ENCODE peak calls at places on chromosomes 7 and 10, in four cellular contexts. One of them, this sample, is unnamed.

GRCh38 chr10:4194231-4194630 is 409.2 kb upstream of the KLF6 start:
- DNase-seq in K562: no peak
- DNase-seq in IMR-90: peak
- DNase-seq in GM12878: no peak
- DNase-seq in this sample: no peak

GRCh38 chr7:75928600-75928939 is 13.6 kb downstream of the POR start:
- DNase-seq in K562: no peak
- DNase-seq in IMR-90: no peak
- DNase-seq in GM12878: peak
- DNase-seq in this sample: no peak

GRCh38 chr7:2632717-2633537 is 1.1 kb downstream of the TTYH3 start:
- DNase-seq in K562: no peak
- DNase-seq in IMR-90: peak
- DNase-seq in GM12878: no peak
- DNase-seq in this sample: peak

GRCh38 chr7:135300913-135301765 is 67.5 kb downstream of the STRA8 start:
- DNase-seq in K562: no peak
- DNase-seq in GM12878: no peak
- DNase-seq in IMR-90: peak
- DNase-seq in this sample: no peak

GRCh38 chr10:112985701-112986510 is 35.9 kb downstream of the TCF7L2 start:
- DNase-seq in IMR-90: peak
- DNase-seq in K562: no peak
- DNase-seq in GM12878: peak
- DNase-seq in this sample: no peak

GRCh38 chr10:70139997-70140250 is 6.6 kb downstream of the TYSND1 start:
- DNase-seq in GM12878: no peak
- DNase-seq in IMR-90: no peak
- DNase-seq in K562: no peak
- DNase-seq in this sample: no peak

GRCh38 chr7:101916041-101916800 is 98.8 kb downstream of the CUX1 start:
- DNase-seq in IMR-90: no peak
- DNase-seq in GM12878: no peak
- DNase-seq in K562: no peak
- DNase-seq in this sample: no peak

GRCh38 chr7:156612930-156613329 is 27.6 kb upstream of the RNF32 start:
- DNase-seq in K562: no peak
- DNase-seq in GM12878: peak
- DNase-seq in IMR-90: no peak
- DNase-seq in this sample: no peak

GRCh38 chr10:14102056-14102455 is 228.7 kb downstream of the FRMD4A start:
- DNase-seq in GM12878: no peak
- DNase-seq in IMR-90: peak
- DNase-seq in K562: no peak
- DNase-seq in this sample: no peak

GRCh38 chr10:2898509-2898860 is 168.9 kb upstream of the PFKP start:
- DNase-seq in K562: no peak
- DNase-seq in GM12878: no peak
- DNase-seq in IMR-90: no peak
- DNase-seq in this sample: peak

GRCh38 chr7:45384499-45384898 is 189.7 kb upstream of the ADCY1 start:
- DNase-seq in GM12878: no peak
- DNase-seq in IMR-90: peak
- DNase-seq in K562: no peak
- DNase-seq in this sample: no peak

GRCh38 chr10:102432162-102432950 is at the start of gene CUEDC2:
- DNase-seq in IMR-90: peak
- DNase-seq in K562: peak
- DNase-seq in GM12878: peak
- DNase-seq in this sample: peak

GRCh38 chr10:104337985-104338735 is at the start of gene ITPRIP:
- DNase-seq in GM12878: no peak
- DNase-seq in K562: peak
- DNase-seq in IMR-90: peak
- DNase-seq in this sample: peak

GRCh38 chr10:50946991-50947781 is 61.8 kb upstream of the A1CF start:
- DNase-seq in IMR-90: peak
- DNase-seq in K562: no peak
- DNase-seq in GM12878: no peak
- DNase-seq in this sample: no peak

GRCh38 chr7:115933463-115933862 is 97.1 kb downstream of the TFEC start:
- DNase-seq in IMR-90: no peak
- DNase-seq in GM12878: no peak
- DNase-seq in K562: no peak
- DNase-seq in this sample: no peak

GRCh38 chr7:48424731-48425130 is 253.5 kb downstream of the ABCA13 start:
- DNase-seq in IMR-90: peak
- DNase-seq in GM12878: no peak
- DNase-seq in K562: no peak
- DNase-seq in this sample: no peak

GRCh38 chr7:158694650-158695049 is 10.0 kb downstream of the NCAPG2 start:
- DNase-seq in GM12878: no peak
- DNase-seq in K562: no peak
- DNase-seq in IMR-90: no peak
- DNase-seq in this sample: no peak

GRCh38 chr7:10128748-10129147 is 844.9 kb upstream of the PHF14 start:
- DNase-seq in GM12878: no peak
- DNase-seq in IMR-90: no peak
- DNase-seq in K562: no peak
- DNase-seq in this sample: no peak

GRCh38 chr10:86523348-86523747 is 1.8 kb upstream of the WAPL start:
- DNase-seq in IMR-90: peak
- DNase-seq in GM12878: no peak
- DNase-seq in K562: peak
- DNase-seq in this sample: no peak

GRCh38 chr10:34723746-34724145 is 91.3 kb downstream of the PARD3 start:
- DNase-seq in GM12878: no peak
- DNase-seq in K562: no peak
- DNase-seq in IMR-90: peak
- DNase-seq in this sample: peak

GRCh38 chr10:121753726-121754476 is 155.7 kb upstream of the FGFR2 start:
- DNase-seq in K562: peak
- DNase-seq in GM12878: peak
- DNase-seq in IMR-90: peak
- DNase-seq in this sample: peak

GRCh38 chr7:149686001-149686400 is 87.4 kb downstream of the ZNF467 start:
- DNase-seq in K562: no peak
- DNase-seq in GM12878: no peak
- DNase-seq in IMR-90: peak
- DNase-seq in this sample: no peak

GRCh38 chr7:43391518-43391917 is 191.4 kb upstream of the STK17A start:
- DNase-seq in IMR-90: no peak
- DNase-seq in K562: no peak
- DNase-seq in GM12878: no peak
- DNase-seq in this sample: no peak

GRCh38 chr10:55793024-55793423 is 568.0 kb downstream of the ZWINT start:
- DNase-seq in IMR-90: no peak
- DNase-seq in K562: no peak
- DNase-seq in GM12878: no peak
- DNase-seq in this sample: no peak

GRCh38 chr10:120741415-120741814 is 109.7 kb upstream of the WDR11 start:
- DNase-seq in GM12878: no peak
- DNase-seq in K562: no peak
- DNase-seq in IMR-90: no peak
- DNase-seq in this sample: no peak

GRCh38 chr7:92177362-92177761 is 1.6 kb downstream of the LRRD1 start:
- DNase-seq in K562: no peak
- DNase-seq in GM12878: no peak
- DNase-seq in IMR-90: peak
- DNase-seq in this sample: peak

GRCh38 chr7:157667731-157668130 is 330.9 kb downstream of the DNAJB6 start:
- DNase-seq in IMR-90: no peak
- DNase-seq in K562: no peak
- DNase-seq in GM12878: no peak
- DNase-seq in this sample: no peak

GRCh38 chr10:1440897-1441296 is 296.4 kb downstream of the ADARB2 start:
- DNase-seq in IMR-90: no peak
- DNase-seq in GM12878: no peak
- DNase-seq in K562: no peak
- DNase-seq in this sample: no peak

GRCh38 chr10:14196113-14196512 is 134.6 kb downstream of the FRMD4A start:
- DNase-seq in GM12878: no peak
- DNase-seq in K562: no peak
- DNase-seq in IMR-90: no peak
- DNase-seq in this sample: no peak

GRCh38 chr10:73650537-73651331 is 5.1 kb downstream of the SYNPO2L start:
- DNase-seq in IMR-90: peak
- DNase-seq in K562: no peak
- DNase-seq in GM12878: peak
- DNase-seq in this sample: no peak

GRCh38 chr10:95814011-95814727 is 58.2 kb downstream of the ENTPD1 start:
- DNase-seq in K562: no peak
- DNase-seq in GM12878: no peak
- DNase-seq in IMR-90: peak
- DNase-seq in this sample: peak

GRCh38 chr10:131811239-131812011 is 89.4 kb upstream of the PPP2R2D start:
- DNase-seq in IMR-90: no peak
- DNase-seq in GM12878: no peak
- DNase-seq in K562: no peak
- DNase-seq in this sample: no peak

GRCh38 chr10:131810805-131811137 is 90.0 kb upstream of the PPP2R2D start:
- DNase-seq in IMR-90: no peak
- DNase-seq in GM12878: no peak
- DNase-seq in K562: no peak
- DNase-seq in this sample: no peak

GRCh38 chr10:131814567-131815290 is 86.1 kb upstream of the PPP2R2D start:
- DNase-seq in IMR-90: no peak
- DNase-seq in GM12878: no peak
- DNase-seq in K562: no peak
- DNase-seq in this sample: no peak

GRCh38 chr10:131812012-131812403 is 88.8 kb upstream of the PPP2R2D start:
- DNase-seq in GM12878: no peak
- DNase-seq in IMR-90: no peak
- DNase-seq in K562: no peak
- DNase-seq in this sample: no peak

GRCh38 chr10:131812736-131813604 is 87.8 kb upstream of the PPP2R2D start:
- DNase-seq in K562: no peak
- DNase-seq in IMR-90: no peak
- DNase-seq in GM12878: no peak
- DNase-seq in this sample: no peak
- TF ChIP-seq FOS in K562: no peak
- TF ChIP-seq FOS in IMR-90: no peak
- TF ChIP-seq FOS in GM12878: no peak
- TF ChIP-seq FOS in this sample: no peak

GRCh38 chr10:75109459-75109778 is 2.0 kb upstream of the SAMD8 start:
- DNase-seq in K562: no peak
- DNase-seq in GM12878: no peak
- DNase-seq in IMR-90: no peak
- DNase-seq in this sample: no peak

GRCh38 chr10:75108684-75109458 is 2.6 kb upstream of the SAMD8 start:
- DNase-seq in GM12878: no peak
- DNase-seq in K562: peak
- DNase-seq in IMR-90: no peak
- DNase-seq in this sample: no peak

GRCh38 chr10:75106242-75106641 is 5.2 kb upstream of the SAMD8 start:
- DNase-seq in GM12878: no peak
- DNase-seq in K562: no peak
- DNase-seq in IMR-90: no peak
- DNase-seq in this sample: no peak

GRCh38 chr10:75110006-75110632 is 1.3 kb upstream of the SAMD8 start:
- DNase-seq in K562: no peak
- DNase-seq in GM12878: no peak
- DNase-seq in IMR-90: no peak
- DNase-seq in this sample: no peak

DNA sequence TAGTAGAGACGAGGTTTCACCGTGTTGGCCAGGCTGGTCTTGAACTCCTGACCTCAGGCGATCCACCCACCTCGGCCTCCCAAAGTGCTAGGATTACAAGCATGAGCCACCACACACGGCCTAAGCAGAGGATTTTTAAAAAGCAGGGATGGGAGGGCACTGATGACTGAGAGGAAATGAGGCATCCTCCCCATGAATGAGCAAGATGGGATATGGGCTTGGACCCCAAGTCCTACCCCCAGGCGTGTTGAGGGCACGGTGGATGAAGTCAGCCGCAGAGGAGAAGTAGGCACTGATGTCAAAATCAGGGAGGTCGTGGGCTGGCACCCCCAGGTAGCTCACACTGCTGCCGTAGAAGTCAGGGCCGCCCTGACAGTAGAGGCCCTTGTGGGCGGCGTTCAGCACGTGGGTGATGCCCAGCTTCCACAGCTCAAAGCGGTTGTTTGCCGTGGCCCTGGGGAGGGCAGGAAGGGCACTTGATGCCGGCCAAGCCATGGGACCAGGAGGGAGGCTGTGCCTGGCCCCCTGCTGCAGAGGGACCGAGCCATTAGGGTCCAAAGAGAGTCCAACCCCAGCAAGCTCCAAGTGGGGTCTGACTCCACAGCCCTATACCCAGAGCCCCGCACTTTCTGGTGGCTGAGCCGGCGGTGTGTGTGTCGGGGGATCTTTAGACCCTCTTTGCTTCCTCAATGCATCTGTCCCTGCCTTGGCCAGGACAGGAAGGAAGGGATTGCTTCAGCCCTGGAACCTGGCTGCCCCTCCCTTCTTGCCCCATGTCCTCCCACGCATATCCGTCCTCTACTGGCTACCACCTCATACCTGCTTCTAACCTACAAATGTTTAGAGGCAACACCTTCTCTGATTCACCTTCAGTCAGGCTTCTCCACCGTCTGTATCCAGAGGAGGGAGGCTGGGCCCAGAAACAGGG is 3.4 kb upstream of the SAMD8 start:
- DNase-seq in K562: peak
- DNase-seq in GM12878: no peak
- DNase-seq in IMR-90: no peak
- DNase-seq in this sample: no peak
- TF ChIP-seq FOS in K562: no peak
- TF ChIP-seq FOS in GM12878: no peak
- TF ChIP-seq FOS in IMR-90: no peak
- TF ChIP-seq FOS in this sample: no peak

GRCh38 chr7:111014074-111014473 is 76.9 kb upstream of the LRRN3 start:
- DNase-seq in IMR-90: peak
- DNase-seq in GM12878: no peak
- DNase-seq in K562: no peak
- DNase-seq in this sample: no peak
- TF ChIP-seq FOS in IMR-90: no peak
- TF ChIP-seq FOS in GM12878: no peak
- TF ChIP-seq FOS in K562: no peak
- TF ChIP-seq FOS in this sample: no peak

GRCh38 chr10:133313192-133313591 is 4.5 kb downstream of the ZNF511 start:
- DNase-seq in K562: no peak
- DNase-seq in GM12878: no peak
- DNase-seq in IMR-90: no peak
- DNase-seq in this sample: no peak

GRCh38 chr10:133316266-133316665 is 7.6 kb downstream of the ZNF511 start:
- DNase-seq in K562: no peak
- DNase-seq in IMR-90: no peak
- DNase-seq in GM12878: no peak
- DNase-seq in this sample: no peak

GRCh38 chr10:133316732-133317131 is 8.0 kb downstream of the ZNF511 start:
- DNase-seq in IMR-90: no peak
- DNase-seq in GM12878: no peak
- DNase-seq in K562: no peak
- DNase-seq in this sample: no peak

GRCh38 chr10:133314911-133315310 is 6.2 kb downstream of the ZNF511 start:
- DNase-seq in IMR-90: no peak
- DNase-seq in K562: no peak
- DNase-seq in GM12878: no peak
- DNase-seq in this sample: no peak

GRCh38 chr10:133315847-133316246 is 7.1 kb downstream of the ZNF511 start:
- DNase-seq in IMR-90: no peak
- DNase-seq in GM12878: no peak
- DNase-seq in K562: no peak
- DNase-seq in this sample: no peak
- TF ChIP-seq FOS in IMR-90: no peak
- TF ChIP-seq FOS in GM12878: no peak
- TF ChIP-seq FOS in K562: no peak
- TF ChIP-seq FOS in this sample: no peak